ENCODE peak calls at places on chromosome 19, in six cellular contexts. B, T, O, V, E and K are unnamed samples.

GRCh38 chr19:8924283-8924682 is 85.9 kb downstream of the MUC16 start:
- DNase-seq in B (no peak), T (no peak), O (no peak), V (no peak), E (no peak), K (no peak)

GRCh38 chr19:28737526-28737925 is 475.4 kb downstream of the UQCRFS1 start:
- DNase-seq in B (peak), T (no peak), O (no peak), V (no peak), E (no peak), K (no peak)

GRCh38 chr19:30752201-30752600 is 380.0 kb downstream of the ZNF536 start:
- DNase-seq in B (no peak), T (no peak), O (no peak), V (no peak), E (no peak), K (no peak)

GRCh38 chr19:21322528-21322927 is 6.7 kb downstream of the ZNF708 start:
- DNase-seq in B (no peak), T (peak), O (no peak), V (no peak), E (no peak), K (no peak)

GRCh38 chr19:13007292-13008045 is 12.2 kb downstream of the NFIX start:
- DNase-seq in B (no peak), T (peak), O (no peak), V (peak), E (no peak), K (no peak)

GRCh38 chr19:44820648-44821609 is 12.0 kb downstream of the BCAM start:
- DNase-seq in B (no peak), T (no peak), O (peak), V (peak), E (no peak), K (no peak)

GRCh38 chr19:38298841-38299680 is 5.0 kb upstream of the C19orf33 start:
- DNase-seq in B (no peak), T (no peak), O (no peak), V (no peak), E (no peak), K (no peak)

GRCh38 chr19:36140289-36141038 is 598 bp downstream of the CAPNS1 start:
- DNase-seq in B (peak), T (peak), O (peak), V (peak), E (no peak), K (peak)

GRCh38 chr19:10277795-10278583 is 7.1 kb downstream of the ICAM1 start:
- DNase-seq in B (no peak), T (no peak), O (no peak), V (no peak), E (no peak), K (no peak)

GRCh38 chr19:6392219-6393073 is 518 bp downstream of the GTF2F1 start:
- DNase-seq in B (no peak), T (no peak), O (no peak), V (no peak), E (no peak), K (no peak)

GRCh38 chr19:16386619-16387240 is 62.1 kb downstream of the KLF2 start:
- DNase-seq in B (peak), T (peak), O (peak), V (no peak), E (peak), K (peak)

GRCh38 chr19:31905980-31906948 is 439.1 kb upstream of the ZNF507 start:
- DNase-seq in B (no peak), T (no peak), O (no peak), V (no peak), E (no peak), K (no peak)

GRCh38 chr19:29450306-29450705 is 75.5 kb upstream of the VSTM2B start:
- DNase-seq in B (no peak), T (no peak), O (no peak), V (no peak), E (no peak), K (no peak)

GRCh38 chr19:3136684-3137055 is 837 bp downstream of the GNA15 start:
- DNase-seq in B (no peak), T (peak), O (no peak), V (no peak), E (no peak), K (peak)

GRCh38 chr19:39919976-39920375 is 14.5 kb downstream of the FCGBP start:
- DNase-seq in B (no peak), T (no peak), O (no peak), V (no peak), E (no peak), K (no peak)

GRCh38 chr19:48237057-48237456 is 18.7 kb downstream of the CARD8 start:
- DNase-seq in B (no peak), T (no peak), O (no peak), V (no peak), E (no peak), K (no peak)

GRCh38 chr19:6343462-6343861 is 10.1 kb upstream of the ACER1 start:
- DNase-seq in B (no peak), T (no peak), O (no peak), V (no peak), E (no peak), K (no peak)

GRCh38 chr19:35528218-35529038 is at the start of gene SBSN:
- DNase-seq in B (peak), T (peak), O (no peak), V (no peak), E (no peak), K (peak)

GRCh38 chr19:6186435-6186834 is 51.0 kb downstream of the ACSBG2 start:
- DNase-seq in B (no peak), T (no peak), O (no peak), V (no peak), E (no peak), K (no peak)

GRCh38 chr19:54518844-54519243 is 16.2 kb downstream of the LAIR2 start:
- DNase-seq in B (no peak), T (peak), O (no peak), V (no peak), E (no peak), K (no peak)

GRCh38 chr19:56108447-56109195 is 12.5 kb downstream of the ZNF787 start:
- DNase-seq in B (peak), T (peak), O (no peak), V (no peak), E (no peak), K (no peak)

GRCh38 chr19:12064266-12065099 is at the start of gene ZNF844:
- DNase-seq in B (peak), T (peak), O (peak), V (peak), E (peak), K (no peak)

GRCh38 chr19:40831502-40832430 is 18.5 kb downstream of the CYP2A6 start:
- DNase-seq in B (peak), T (peak), O (no peak), V (no peak), E (no peak), K (peak)

GRCh38 chr19:51372649-51373504 is at the start of gene NKG7:
- DNase-seq in B (no peak), T (no peak), O (no peak), V (no peak), E (no peak), K (no peak)

GRCh38 chr19:9431475-9431874 is 3.9 kb downstream of the ZNF266 start:
- DNase-seq in B (peak), T (peak), O (peak), V (no peak), E (no peak), K (peak)

GRCh38 chr19:14005381-14006084 is 587 bp downstream of the RFX1 start:
- DNase-seq in B (peak), T (peak), O (peak), V (peak), E (peak), K (peak)

GRCh38 chr19:30408734-30409301 is 36.6 kb downstream of the ZNF536 start:
- DNase-seq in B (no peak), T (no peak), O (no peak), V (no peak), E (no peak), K (no peak)

GRCh38 chr19:24003537-24003936 is 83.5 kb upstream of the ZNF254 start:
- DNase-seq in B (no peak), T (no peak), O (no peak), V (no peak), E (no peak), K (no peak)

GRCh38 chr19:3642987-3643386 is 16.4 kb upstream of the CACTIN start:
- DNase-seq in B (no peak), T (peak), O (peak), V (no peak), E (no peak), K (no peak)

GRCh38 chr19:37997911-37998344 is 90.9 kb downstream of the SIPA1L3 start:
- DNase-seq in B (peak), T (peak), O (no peak), V (no peak), E (no peak), K (peak)

GRCh38 chr19:49512970-49513745 is 697 bp downstream of the FCGRT start:
- DNase-seq in B (peak), T (no peak), O (peak), V (no peak), E (peak), K (no peak)

GRCh38 chr19:33998739-33999345 is 173.5 kb upstream of the LSM14A start:
- DNase-seq in B (peak), T (peak), O (no peak), V (no peak), E (no peak), K (peak)
- TF ChIP-seq CTCF in B (peak), T (peak), O (peak), V (peak), E (peak), K (peak)

GRCh38 chr19:34335914-34336313 is 29.1 kb upstream of the GPI start:
- DNase-seq in B (no peak), T (no peak), O (no peak), V (no peak), E (no peak), K (no peak)
- TF ChIP-seq CTCF in B (no peak), T (no peak), O (no peak), V (no peak), E (no peak), K (no peak)

GRCh38 chr19:19471682-19472081 is 43.7 kb downstream of the TSSK6 start:
- DNase-seq in B (no peak), T (no peak), O (no peak), V (no peak), E (no peak), K (no peak)

GRCh38 chr19:19480688-19481087 is 34.7 kb downstream of the TSSK6 start:
- DNase-seq in B (no peak), T (no peak), O (no peak), V (no peak), E (no peak), K (no peak)

GRCh38 chr19:19477705-19478383 is 37.5 kb downstream of the TSSK6 start:
- DNase-seq in B (no peak), T (no peak), O (no peak), V (no peak), E (no peak), K (no peak)

GRCh38 chr19:19474950-19475781 is 40.2 kb downstream of the TSSK6 start:
- DNase-seq in B (no peak), T (no peak), O (no peak), V (no peak), E (no peak), K (no peak)

GRCh38 chr19:19475845-19476828 is 39.2 kb downstream of the TSSK6 start:
- DNase-seq in B (peak), T (peak), O (peak), V (no peak), E (no peak), K (peak)
- TF ChIP-seq CTCF in B (peak), T (peak), O (peak), V (no peak), E (peak), K (peak)

GRCh38 chr19:57282011-57282636 is 1.8 kb downstream of the ZNF460 start:
- DNase-seq in B (no peak), T (peak), O (no peak), V (no peak), E (no peak), K (peak)

GRCh38 chr19:57280165-57280912 is at the start of gene ZNF460:
- DNase-seq in B (peak), T (peak), O (peak), V (peak), E (peak), K (peak)

GRCh38 chr19:57280913-57281425 is 684 bp downstream of the ZNF460 start:
- DNase-seq in B (peak), T (peak), O (peak), V (no peak), E (no peak), K (peak)

GRCh38 chr19:57276430-57276829 is 3.9 kb upstream of the ZNF460 start:
- DNase-seq in B (no peak), T (no peak), O (no peak), V (no peak), E (no peak), K (no peak)

DNA sequence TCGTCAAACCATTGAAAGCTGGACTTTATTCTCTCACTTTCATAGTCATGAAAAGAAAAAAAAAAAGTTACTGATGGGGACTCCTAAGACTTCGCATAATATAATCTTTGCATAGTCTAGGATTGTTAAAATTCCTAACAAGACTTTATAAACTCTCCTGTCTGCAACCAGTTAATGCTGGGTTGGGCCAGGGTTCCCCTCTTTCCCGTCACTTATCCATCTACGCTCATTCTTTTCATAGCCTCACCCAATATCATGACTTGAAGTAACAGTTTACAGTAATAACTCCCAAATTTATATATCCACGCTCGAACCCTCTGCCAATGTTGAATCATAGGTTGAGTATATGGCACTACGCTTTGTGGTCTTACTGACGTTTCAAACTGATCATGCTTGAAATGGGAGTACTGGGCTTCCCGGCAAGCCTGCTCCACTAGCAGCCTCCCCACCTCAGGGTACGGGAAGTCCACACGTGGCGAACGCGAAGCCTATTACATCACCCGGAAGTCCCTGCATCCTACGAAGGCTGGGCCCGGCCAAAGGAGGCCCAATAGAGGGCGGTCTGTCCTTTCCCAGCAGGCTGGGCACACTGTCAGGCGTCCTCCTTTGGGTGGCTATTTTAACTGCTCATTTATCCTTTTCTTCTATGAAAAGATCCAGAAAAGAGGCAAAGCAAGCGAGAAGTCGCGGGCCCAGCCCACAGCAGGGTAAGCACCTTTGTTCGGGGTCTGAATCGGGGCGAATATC is 694 bp upstream of the ZNF460 start:
- DNase-seq in B (peak), T (peak), O (peak), V (peak), E (peak), K (peak)
- TF ChIP-seq CTCF in B (peak), T (peak), O (peak), V (peak), E (no peak), K (no peak)

DNA sequence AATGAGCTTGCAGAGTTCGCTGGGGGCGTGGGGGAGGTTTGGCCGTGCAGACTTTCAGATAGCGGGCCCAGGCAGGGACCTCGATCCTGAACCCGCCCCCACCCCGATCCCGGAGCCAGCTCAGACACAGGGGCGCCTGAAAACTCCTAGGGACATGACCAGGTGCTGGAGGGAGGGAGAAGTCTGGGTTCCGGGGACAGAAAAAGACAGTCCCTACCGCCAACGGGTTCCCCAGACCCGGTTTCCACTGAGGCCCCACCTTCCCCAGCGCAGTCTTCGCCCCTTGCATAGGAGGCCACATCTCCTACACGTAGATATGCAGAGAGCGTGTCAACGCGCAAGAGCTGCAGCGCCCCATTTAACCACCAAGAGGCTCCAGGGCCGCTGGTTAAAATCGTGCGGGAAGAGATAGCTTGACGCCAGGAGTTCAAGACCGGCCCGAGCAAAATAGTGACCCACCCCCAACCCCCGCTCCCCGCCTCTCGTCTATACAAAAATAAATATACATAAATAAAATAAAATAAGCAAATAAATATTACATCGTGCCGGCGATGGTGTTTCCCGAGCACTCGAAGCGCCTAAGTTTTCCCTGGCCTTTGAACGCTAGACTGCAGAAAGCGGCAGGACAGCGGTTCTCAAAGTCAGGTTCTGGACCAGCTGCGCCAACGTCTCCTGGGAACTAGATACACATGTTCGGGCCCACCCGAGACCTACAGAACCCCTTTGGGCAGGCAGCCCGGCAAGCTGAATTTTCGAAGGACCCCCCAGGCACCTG is 8.3 kb downstream of the CCDC8 start:
- DNase-seq in B (peak), T (peak), O (peak), V (no peak), E (no peak), K (no peak)
- TF ChIP-seq CTCF in B (peak), T (peak), O (peak), V (no peak), E (no peak), K (no peak)

DNA sequence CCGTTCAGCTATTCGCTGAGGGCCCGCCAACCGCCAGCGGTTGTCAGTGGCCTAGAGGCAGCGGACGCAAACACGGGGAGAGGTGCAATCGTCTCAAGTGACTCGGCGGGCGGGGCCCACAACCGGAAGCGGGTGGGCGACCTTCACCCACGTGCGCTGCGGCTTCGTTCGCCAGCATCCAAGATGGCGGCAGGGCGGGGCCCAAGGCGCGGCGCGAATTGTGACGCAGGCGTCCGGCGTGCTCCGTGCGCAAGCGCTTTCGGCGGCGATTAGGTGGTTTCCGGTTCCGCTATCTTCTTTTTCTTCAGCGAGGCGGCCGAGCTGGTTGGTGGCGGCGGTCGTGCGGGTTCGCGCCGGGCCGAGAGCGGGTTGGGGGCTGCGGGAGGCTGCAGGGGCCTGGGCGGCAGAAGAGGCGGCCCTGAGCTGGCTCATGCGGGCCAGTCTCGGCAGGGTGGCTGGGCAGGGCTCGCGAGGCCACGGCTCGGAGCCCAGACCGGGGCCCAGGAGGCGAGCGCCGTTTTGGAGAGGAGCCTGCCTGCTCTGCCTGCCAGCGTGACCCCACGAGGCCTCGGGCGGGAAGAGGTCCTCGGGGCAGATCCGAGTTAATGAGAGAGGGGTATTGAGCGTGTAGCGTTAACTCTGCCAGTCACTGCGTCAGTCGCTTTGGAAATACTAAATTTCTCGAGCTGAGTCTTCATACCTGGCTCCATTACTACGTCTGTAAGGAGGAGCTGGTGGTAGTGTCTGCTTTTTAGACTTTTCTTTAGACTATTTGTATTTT is at the start of gene UBA52:
- DNase-seq in B (peak), T (peak), O (peak), V (peak), E (peak), K (peak)
- TF ChIP-seq CTCF in B (no peak), T (no peak), O (no peak), V (no peak), E (peak), K (no peak)

GRCh38 chr19:18995804-18996241 is 37.5 kb downstream of the SUGP2 start:
- DNase-seq in B (peak), T (peak), O (peak), V (no peak), E (no peak), K (peak)
- TF ChIP-seq CTCF in B (peak), T (peak), O (peak), V (peak), E (no peak), K (peak)

DNA sequence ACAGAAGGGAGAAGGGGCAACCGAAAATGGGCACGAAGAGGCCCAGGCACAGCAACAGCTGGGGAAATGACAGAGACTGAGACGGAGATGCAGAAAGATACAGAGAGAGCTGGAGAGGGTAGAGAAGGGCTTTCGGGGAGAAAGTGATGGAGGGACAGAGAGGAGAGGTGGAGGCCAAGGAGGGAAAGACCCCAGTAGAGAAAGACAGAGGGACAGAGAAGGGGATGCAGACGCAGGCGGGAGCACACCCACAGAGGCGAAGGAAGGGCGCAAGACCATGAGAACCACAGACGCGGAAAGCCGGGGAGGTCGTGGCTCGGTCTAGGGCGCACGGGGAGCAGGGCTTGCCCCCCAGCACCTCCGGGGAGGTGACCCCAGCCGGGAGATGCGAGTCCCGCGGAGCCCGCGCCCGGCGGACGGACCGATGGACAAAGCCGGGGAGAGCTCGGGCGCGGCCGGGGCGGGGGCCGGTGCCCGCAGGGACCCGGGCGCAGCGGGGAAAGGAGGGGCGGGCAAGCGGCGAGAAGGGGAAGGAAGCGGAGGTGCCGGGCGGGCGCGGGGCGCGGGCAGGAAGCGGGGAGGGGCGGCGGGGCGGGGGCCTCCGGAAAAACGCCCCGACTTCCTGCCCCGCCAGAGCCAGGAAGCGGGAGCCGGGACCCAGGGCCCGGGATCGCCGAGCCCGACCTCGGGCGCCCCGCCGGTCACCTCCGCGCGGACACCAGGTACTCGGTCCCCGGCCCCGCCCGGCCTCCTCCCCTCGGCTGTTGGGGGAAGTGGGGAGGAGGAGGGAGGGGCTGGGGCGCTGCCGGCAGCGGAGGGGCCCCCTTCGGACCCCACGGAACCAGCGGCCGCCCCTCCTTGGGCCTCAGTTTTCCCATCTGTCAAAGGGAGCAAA is at the start of gene ARHGEF1:
- DNase-seq in B (no peak), T (peak), O (peak), V (peak), E (peak), K (peak)
- TF ChIP-seq CTCF in B (no peak), T (no peak), O (no peak), V (no peak), E (no peak), K (no peak)